ENCODE peak calls at places on chromosomes 1 and 21, in four cellular contexts. Y is GM23248, J is MM.1S, C is neural progenitor cell. M is an unnamed sample. For H3K9me3, the result is how much of the 10 kb centered on the place peaks cover.

GRCh38 chr1:53657256-53657805 is 81.6 kb downstream of the GLIS1 start:
- DNase-seq in Y (no peak), C (no peak), J (no peak), M (no peak)

GRCh38 chr1:35726814-35727433 is 8.2 kb upstream of the C1orf216 start:
- DNase-seq in C (peak), Y (peak), J (peak), M (peak)

GRCh38 chr1:36553591-36554417 is 71.1 kb upstream of the CSF3R start:
- DNase-seq in C (peak), J (peak), Y (peak), M (peak)

GRCh38 chr1:85394130-85394529 is 70.8 kb downstream of the DDAH1 start:
- DNase-seq in J (no peak), Y (peak), C (no peak), M (no peak)

GRCh38 chr1:1200876-1201810 is 5.2 kb downstream of the TNFRSF18 start:
- DNase-seq in C (peak), Y (peak), J (no peak), M (no peak)

GRCh38 chr1:166307261-166308188 is 140.7 kb upstream of the FAM78B start:
- DNase-seq in J (no peak), Y (no peak), C (no peak), M (no peak)

GRCh38 chr1:55127827-55128343 is 87.3 kb downstream of the USP24 start:
- DNase-seq in J (no peak), Y (peak), C (no peak), M (no peak)

GRCh38 chr1:221602866-221603265 is 139.0 kb downstream of the DUSP10 start:
- DNase-seq in Y (peak), C (no peak), J (no peak), M (no peak)

GRCh38 chr1:153364766-153365678 is 7.4 kb downstream of the S100A9 start:
- DNase-seq in C (no peak), J (no peak), Y (no peak), M (no peak)

GRCh38 chr21:45074818-45075605 is 632 bp downstream of the ADARB1 start:
- DNase-seq in J (no peak), C (peak), Y (peak), M (no peak)

GRCh38 chr1:153032677-153033308 is 1.8 kb downstream of the SPRR1B start:
- DNase-seq in Y (peak), J (peak), C (peak), M (peak)

GRCh38 chr1:52386458-52386857 is 17.8 kb downstream of the ORC1 start:
- DNase-seq in Y (no peak), C (no peak), J (no peak), M (no peak)

GRCh38 chr1:100441651-100442050 is 89.3 kb downstream of the CDC14A start:
- DNase-seq in J (peak), Y (no peak), C (no peak), M (no peak)

GRCh38 chr1:231724876-231725647 is 98.5 kb downstream of the DISC1 start:
- DNase-seq in J (peak), C (peak), Y (peak), M (peak)

GRCh38 chr1:11790880-11791715 is 14.7 kb downstream of the MTHFR start:
- DNase-seq in J (no peak), C (peak), Y (peak), M (no peak)

GRCh38 chr1:201731142-201731541 is 97.8 kb upstream of the IPO9 start:
- DNase-seq in Y (no peak), J (no peak), C (no peak), M (no peak)

GRCh38 chr1:183023601-183024351 is 556 bp downstream of the LAMC1 start:
- DNase-seq in Y (peak), C (peak), J (peak), M (peak)

GRCh38 chr1:150560986-150561829 is 12.0 kb downstream of the ADAMTSL4 start:
- DNase-seq in C (peak), J (peak), Y (peak), M (peak)

GRCh38 chr1:185495898-185496297 is 178.9 kb upstream of the IVNS1ABP start:
- DNase-seq in C (no peak), Y (no peak), J (no peak), M (no peak)

GRCh38 chr21:44795342-44795741 is 6.3 kb downstream of the UBE2G2 start:
- DNase-seq in J (no peak), Y (no peak), C (no peak), M (no peak)

GRCh38 chr1:170660874-170661645 is 2.9 kb upstream of the PRRX1 start:
- DNase-seq in C (peak), Y (peak), J (no peak), M (no peak)

GRCh38 chr21:42679319-42679981 is 26.0 kb downstream of the PDE9A start:
- DNase-seq in Y (no peak), J (no peak), C (no peak), M (no peak)

GRCh38 chr1:76066390-76066789 is 8.2 kb upstream of the ST6GALNAC3 start:
- DNase-seq in C (no peak), J (no peak), Y (peak), M (no peak)

GRCh38 chr1:94165843-94166242 is 44.9 kb upstream of the ABCA4 start:
- DNase-seq in J (no peak), C (no peak), Y (no peak), M (no peak)

GRCh38 chr1:145961425-145962156 is 2.8 kb downstream of the ANKRD34A start:
- DNase-seq in J (no peak), Y (peak), C (peak), M (no peak)

GRCh38 chr1:50959303-50959912 is 659 bp downstream of the FAF1 start:
- DNase-seq in C (no peak), Y (peak), J (no peak), M (no peak)

GRCh38 chr1:51032936-51033335 is 62.9 kb downstream of the CDKN2C start:
- DNase-seq in C (no peak), J (no peak), Y (no peak), M (no peak)

GRCh38 chr1:80799457-80799856 is 1001.3 kb upstream of the ADGRL2 start:
- DNase-seq in C (peak), Y (no peak), J (no peak), M (no peak)

GRCh38 chr1:210377934-210378333 is 49.2 kb downstream of the HHAT start:
- DNase-seq in J (no peak), C (no peak), Y (peak), M (no peak)

GRCh38 chr1:89578940-89579684 is 53.8 kb upstream of the LRRC8C start:
- DNase-seq in J (no peak), C (no peak), Y (no peak), M (no peak)

GRCh38 chr1:84365225-84366221 is 32.8 kb upstream of the DNASE2B start:
- DNase-seq in J (no peak), Y (peak), C (no peak), M (peak)

GRCh38 chr1:15937706-15938168 is 38.2 kb downstream of the ZBTB17 start:
- DNase-seq in Y (peak), C (no peak), J (no peak), M (peak)

GRCh38 chr1:19169642-19170041 is 40.4 kb downstream of the UBR4 start:
- DNase-seq in Y (peak), J (peak), C (no peak), M (no peak)

GRCh38 chr1:63317007-63317813 is 5.2 kb upstream of the FOXD3 start:
- DNase-seq in J (peak), C (peak), Y (peak), M (peak)
- H3K9me3 ChIP-seq in J (under half), C (under half), Y (under half), M (under half)

GRCh38 chr1:195594322-195594721 is 1013.9 kb downstream of the KCNT2 start:
- DNase-seq in J (peak), C (no peak), Y (no peak), M (no peak)

GRCh38 chr1:195594773-195595172 is 1013.5 kb downstream of the KCNT2 start:
- DNase-seq in Y (no peak), J (no peak), C (no peak), M (no peak)

GRCh38 chr1:195597929-195598328 is 1010.3 kb downstream of the KCNT2 start:
- DNase-seq in C (no peak), Y (no peak), J (no peak), M (no peak)

GRCh38 chr1:195590649-195591048 is 1017.6 kb downstream of the KCNT2 start:
- DNase-seq in C (no peak), J (no peak), Y (no peak), M (no peak)

DNA sequence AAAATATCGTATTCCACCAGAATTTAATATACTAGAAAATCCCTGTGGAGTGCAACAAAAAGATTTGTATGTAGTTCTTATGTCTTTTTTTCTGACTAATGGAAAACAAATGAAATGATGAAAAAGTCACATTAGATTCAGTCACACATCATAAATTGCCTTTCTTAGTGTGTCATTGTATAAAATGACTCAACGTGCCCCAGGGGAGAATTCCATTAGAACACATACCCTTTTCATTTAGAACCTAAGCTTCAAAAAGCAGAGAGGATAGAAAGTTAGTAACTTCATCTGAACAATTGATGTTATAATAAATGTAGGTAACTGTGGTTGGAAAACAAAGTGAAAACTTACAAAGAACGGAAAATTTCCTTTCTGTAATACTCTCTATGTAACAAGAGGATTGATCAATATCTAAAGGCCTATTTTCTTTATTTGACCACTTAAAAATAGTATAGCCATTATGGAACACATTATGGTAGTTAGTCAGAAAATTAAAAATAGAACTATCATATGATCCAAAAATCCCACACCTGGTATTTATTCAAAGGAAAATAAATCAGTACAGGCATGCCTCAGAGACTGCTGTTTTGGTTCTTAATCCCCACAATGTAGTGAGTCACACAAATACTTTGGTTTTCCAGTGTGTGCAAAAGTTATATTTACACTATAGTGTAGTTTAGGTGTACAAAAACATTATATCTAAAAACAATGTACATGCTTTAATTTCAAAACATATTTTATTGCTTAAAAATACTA is 1016.1 kb downstream of the KCNT2 start:
- DNase-seq in Y (peak), J (no peak), C (no peak), M (no peak)
- H3K27ac ChIP-seq in Y (peak), J (no peak), C (no peak), M (no peak)

GRCh38 chr1:44389437-44389836 is 15.6 kb upstream of the RNF220 start:
- DNase-seq in J (no peak), C (no peak), Y (no peak), M (no peak)

DNA sequence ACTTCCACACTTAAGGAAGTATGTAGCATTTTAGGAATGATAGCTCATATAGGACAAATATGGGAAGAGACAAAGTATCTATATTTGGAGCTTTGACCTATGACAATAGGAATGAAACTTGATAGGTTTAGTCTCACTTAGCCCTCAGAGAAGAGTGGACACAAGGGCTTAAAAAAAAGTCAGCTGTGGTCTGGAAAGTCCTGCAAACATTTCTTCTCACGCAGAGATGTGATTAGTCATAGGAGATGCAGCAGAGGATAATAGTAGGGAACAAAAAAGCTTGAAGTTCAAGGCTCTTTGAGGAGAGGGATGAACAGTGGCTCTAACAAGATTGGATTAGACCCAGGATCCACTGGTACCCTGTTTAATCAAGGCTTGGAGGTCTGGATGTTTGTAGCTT is 14.8 kb upstream of the RNF220 start:
- DNase-seq in Y (peak), J (no peak), C (no peak), M (no peak)
- TF ChIP-seq EZH2phosphoT487 in Y (no peak), J (no peak), C (no peak), M (no peak)

GRCh38 chr21:9759972-9760371 is 761.4 kb upstream of the TPTE start:
- DNase-seq in C (no peak), Y (no peak), J (no peak), M (no peak)
- H3K9me3 ChIP-seq in C (half or more), Y (under half), J (under half), M (half or more)

GRCh38 chr1:236748471-236748870 is 46.6 kb upstream of the MTR start:
- DNase-seq in J (no peak), C (peak), Y (peak), M (peak)

GRCh38 chr1:236751935-236752334 is 43.2 kb upstream of the MTR start:
- DNase-seq in J (no peak), C (no peak), Y (no peak), M (no peak)

GRCh38 chr1:236751385-236751784 is 43.7 kb upstream of the MTR start:
- DNase-seq in J (no peak), Y (no peak), C (no peak), M (no peak)

GRCh38 chr1:236753554-236753953 is 41.5 kb upstream of the MTR start:
- DNase-seq in Y (peak), C (peak), J (peak), M (peak)

GRCh38 chr1:236750928-236751327 is 44.2 kb upstream of the MTR start:
- DNase-seq in J (no peak), Y (no peak), C (no peak), M (no peak)
- H3K27ac ChIP-seq in J (no peak), Y (no peak), C (no peak), M (no peak)